ENCODE peak calls at places on chromosomes 16 and 17, in six cellular contexts. V is tibial artery, M is fibroblast of mammary gland, U is NB4, D is pancreas, K is IMR-90. T is an unnamed sample.

GRCh38 chr16:75113541-75114121 is 2.9 kb downstream of the LDHD start:
- DNase-seq in V (no peak), M (no peak), U (no peak), D (no peak), K (no peak), T (no peak)

GRCh38 chr16:47732806-47733150 is 271.6 kb downstream of the PHKB start:
- DNase-seq in V (no peak), M (peak), U (no peak), D (no peak), K (peak), T (peak)

GRCh38 chr17:5422505-5422904 is 2.5 kb downstream of the RPAIN start:
- DNase-seq in V (no peak), M (peak), U (no peak), D (no peak), K (peak), T (peak)

GRCh38 chr17:35214631-35215273 is 20.6 kb upstream of the SLC35G3 start:
- DNase-seq in V (no peak), M (no peak), U (peak), D (no peak), K (no peak), T (no peak)

GRCh38 chr16:2159052-2159838 is 3.7 kb downstream of the TRAF7 start:
- DNase-seq in V (peak), M (peak), U (no peak), D (peak), K (peak), T (peak)

GRCh38 chr17:11485802-11486421 is 112.4 kb upstream of the DNAH9 start:
- DNase-seq in V (no peak), M (no peak), U (no peak), D (no peak), K (no peak), T (no peak)

GRCh38 chr17:30278032-30278431 is 13.7 kb downstream of the BLMH start:
- DNase-seq in V (peak), M (peak), U (peak), D (no peak), K (peak), T (peak)

GRCh38 chr17:82272495-82273326 is 789 bp downstream of the CSNK1D start:
- DNase-seq in V (peak), M (no peak), U (peak), D (no peak), K (no peak), T (no peak)

GRCh38 chr17:67559381-67559966 is 158.3 kb upstream of the NOL11 start:
- DNase-seq in V (no peak), M (no peak), U (peak), D (no peak), K (no peak), T (no peak)

GRCh38 chr17:27489045-27489715 is 32.9 kb downstream of the KSR1 start:
- DNase-seq in V (peak), M (peak), U (peak), D (no peak), K (peak), T (no peak)

GRCh38 chr17:78268191-78268874 is 36.9 kb downstream of the TMEM235 start:
- DNase-seq in V (no peak), M (no peak), U (no peak), D (no peak), K (no peak), T (no peak)

DNA sequence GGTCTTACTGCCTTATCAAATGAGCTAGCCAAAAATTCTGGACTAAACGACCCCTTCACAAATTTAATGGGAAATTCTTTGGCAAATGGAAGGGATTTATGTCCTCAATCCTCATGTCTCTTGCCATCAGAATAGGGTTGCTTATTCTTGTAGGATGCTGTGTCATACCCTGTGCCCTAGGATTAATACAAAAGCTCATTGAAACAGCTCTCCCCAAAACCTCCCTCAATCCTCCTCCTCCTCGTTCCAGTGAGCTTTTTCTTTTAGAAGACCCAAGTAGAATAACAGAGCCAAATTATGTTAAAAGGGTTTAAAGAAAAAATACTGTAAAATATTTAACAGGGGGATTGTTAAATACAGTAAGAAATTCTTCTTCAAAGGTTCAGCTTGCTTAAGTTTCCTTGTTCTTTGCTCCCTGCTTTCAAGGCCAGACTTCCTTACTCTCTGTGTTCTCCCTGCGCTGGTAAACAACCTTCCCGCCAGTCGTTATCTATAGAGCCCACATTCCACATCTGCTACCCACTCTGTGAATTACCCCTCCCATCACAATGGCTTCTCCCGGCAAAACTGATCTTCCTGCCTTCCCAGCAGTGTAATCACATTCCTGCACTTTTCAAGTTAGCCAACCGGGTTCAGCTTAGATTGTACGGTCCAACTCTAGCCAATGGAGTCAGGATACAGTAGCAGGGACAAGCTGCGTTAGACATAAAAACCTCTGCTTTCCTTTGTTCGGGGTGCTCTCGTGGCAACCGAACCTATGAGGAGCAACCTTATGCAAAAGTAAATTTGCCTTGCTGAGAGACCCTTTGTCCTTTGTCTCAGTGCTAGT is 9.7 kb downstream of the HPR start:
- DNase-seq in V (peak), M (peak), U (no peak), D (peak), K (no peak), T (no peak)
- H3K4me3 ChIP-seq in V (no peak), M (no peak), U (no peak), D (no peak), K (no peak), T (no peak)

GRCh38 chr16:73068546-73069401 is 20.8 kb upstream of the ZFHX3 start:
- DNase-seq in V (peak), M (peak), U (peak), D (peak), K (peak), T (peak)
- H3K4me3 ChIP-seq in V (peak), M (no peak), U (no peak), D (no peak), K (no peak), T (peak)

GRCh38 chr16:85195884-85196816 is 83.9 kb upstream of the CIBAR2 start:
- DNase-seq in V (no peak), M (no peak), U (no peak), D (peak), K (no peak), T (no peak)
- H3K4me3 ChIP-seq in V (no peak), M (no peak), U (no peak), D (no peak), K (no peak), T (no peak)

GRCh38 chr17:56913000-56913866 is 616 bp downstream of the TRIM25 start:
- DNase-seq in V (no peak), M (no peak), U (no peak), D (no peak), K (no peak), T (no peak)

GRCh38 chr17:56909742-56910508 is 3.9 kb downstream of the TRIM25 start:
- DNase-seq in V (peak), M (no peak), U (no peak), D (no peak), K (no peak), T (no peak)

GRCh38 chr17:56908061-56908542 is 5.7 kb downstream of the TRIM25 start:
- DNase-seq in V (peak), M (no peak), U (peak), D (no peak), K (no peak), T (no peak)

GRCh38 chr17:56912105-56912999 is 1.5 kb downstream of the TRIM25 start:
- DNase-seq in V (peak), M (peak), U (peak), D (no peak), K (no peak), T (no peak)

DNA sequence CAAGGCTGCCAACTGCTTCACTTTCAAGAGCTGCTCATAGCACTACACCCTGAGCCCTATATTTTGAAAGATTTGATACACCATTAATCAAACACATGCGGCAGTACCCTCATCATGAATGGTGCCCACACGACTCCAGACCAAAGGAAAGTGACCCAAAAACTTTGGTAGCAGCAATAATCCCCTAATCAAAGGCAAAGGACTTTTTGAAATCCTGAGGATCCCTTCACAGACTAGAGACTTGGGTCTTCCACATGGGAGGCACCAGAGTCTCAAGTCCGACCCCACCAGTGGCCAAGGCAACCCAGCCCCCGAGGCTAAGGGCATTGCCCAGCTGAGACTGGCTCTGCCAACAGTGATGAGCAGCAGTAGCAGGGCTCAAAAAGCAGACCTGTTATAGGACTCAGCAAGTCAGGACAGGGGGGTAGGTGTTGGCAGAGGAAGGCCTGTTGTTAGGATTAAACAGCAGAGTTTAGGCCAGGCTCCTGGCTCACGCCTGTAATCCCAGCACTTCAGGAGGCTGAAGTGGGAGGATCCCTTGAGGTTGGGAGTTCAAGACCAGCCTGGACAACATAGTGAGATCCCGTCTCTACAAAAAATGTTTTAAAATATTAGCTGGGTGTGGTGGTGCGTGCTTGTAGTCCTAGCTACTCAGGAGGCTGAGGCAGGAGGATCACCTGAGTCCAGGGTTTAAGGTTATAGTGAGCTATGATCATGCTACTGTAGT is 3.2 kb downstream of the TRIM25 start:
- DNase-seq in V (no peak), M (no peak), U (no peak), D (no peak), K (no peak), T (no peak)
- H3K4me3 ChIP-seq in V (no peak), M (no peak), U (peak), D (no peak), K (no peak), T (no peak)

DNA sequence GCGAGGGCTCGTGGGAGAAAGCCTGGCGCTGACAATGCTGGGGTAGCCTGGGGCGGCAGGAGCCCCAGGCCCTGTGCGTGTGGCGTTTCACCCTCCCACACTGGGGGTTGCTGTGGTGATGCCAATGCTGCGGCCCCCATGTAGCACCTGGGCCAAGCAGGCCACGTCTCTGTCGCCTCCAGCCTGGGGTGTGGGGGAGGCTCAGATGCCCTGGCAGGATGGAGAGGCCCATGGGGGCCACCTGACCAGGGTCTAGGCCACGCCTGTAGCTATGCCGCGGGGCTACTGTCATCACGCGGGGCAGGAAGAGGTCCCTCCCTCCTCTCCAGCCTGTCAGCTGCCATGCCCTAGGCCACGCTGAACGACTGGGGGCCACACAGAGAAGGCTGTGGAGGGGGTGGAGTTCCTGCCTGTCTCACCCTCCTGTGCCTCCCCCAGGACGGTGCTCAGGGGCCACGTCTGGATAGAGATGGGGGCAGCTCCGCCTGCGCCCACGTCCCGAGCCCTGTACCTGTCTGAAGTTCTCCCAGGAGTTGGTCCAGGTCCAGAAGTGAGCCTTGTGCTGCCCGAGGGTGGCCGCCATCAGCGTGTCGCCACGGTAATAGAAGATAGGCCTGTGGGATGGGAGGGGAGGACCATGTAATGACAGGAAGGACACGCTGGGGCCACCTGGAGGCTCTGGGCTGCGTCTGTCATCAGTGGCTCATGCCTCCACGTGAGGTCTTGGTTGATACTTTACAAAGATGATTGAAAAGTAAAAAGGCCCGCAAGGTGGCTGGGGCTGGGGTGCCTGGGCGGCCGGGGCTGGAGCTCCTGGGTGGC is 12.7 kb upstream of the APRT start:
- DNase-seq in V (no peak), M (no peak), U (no peak), D (no peak), K (no peak), T (no peak)
- H3K4me3 ChIP-seq in V (no peak), M (no peak), U (no peak), D (no peak), K (no peak), T (no peak)

GRCh38 chr17:13346996-13347762 is 254.6 kb downstream of the HS3ST3A1 start:
- DNase-seq in V (no peak), M (peak), U (peak), D (no peak), K (peak), T (peak)

GRCh38 chr17:13346592-13346991 is 255.1 kb downstream of the HS3ST3A1 start:
- DNase-seq in V (no peak), M (no peak), U (no peak), D (no peak), K (no peak), T (no peak)

GRCh38 chr17:13351046-13351445 is 250.7 kb downstream of the HS3ST3A1 start:
- DNase-seq in V (no peak), M (peak), U (no peak), D (no peak), K (peak), T (peak)

GRCh38 chr17:13350466-13350865 is 251.3 kb downstream of the HS3ST3A1 start:
- DNase-seq in V (no peak), M (no peak), U (no peak), D (no peak), K (no peak), T (no peak)

GRCh38 chr17:13346081-13346533 is 255.6 kb downstream of the HS3ST3A1 start:
- DNase-seq in V (no peak), M (peak), U (peak), D (no peak), K (peak), T (peak)
- H3K4me3 ChIP-seq in V (no peak), M (no peak), U (no peak), D (no peak), K (no peak), T (no peak)

GRCh38 chr16:22035094-22035675 is 27.3 kb downstream of the MOSMO start:
- DNase-seq in V (no peak), M (no peak), U (no peak), D (no peak), K (no peak), T (no peak)
- H3K4me3 ChIP-seq in V (no peak), M (no peak), U (no peak), D (no peak), K (no peak), T (no peak)

T was measured in brain microvascular endothelial cell.